ENCODE peak calls at places on chromosomes 12 and 14, in four cellular contexts. One of them, this sample, is unnamed.

GRCh38 chr12:93186621-93187020 is 191.1 kb upstream of the NUDT4 start:
- DNase-seq in EH: no peak
- DNase-seq in H7: no peak
- DNase-seq in aorta: no peak
- DNase-seq in this sample: no peak

GRCh38 chr12:117484901-117485300 is 123.5 kb upstream of the NOS1 start:
- DNase-seq in EH: no peak
- DNase-seq in aorta: no peak
- DNase-seq in H7: no peak
- DNase-seq in this sample: no peak

GRCh38 chr12:14249368-14249767 is 116.1 kb upstream of the ATF7IP start:
- DNase-seq in H7: no peak
- DNase-seq in aorta: no peak
- DNase-seq in EH: no peak
- DNase-seq in this sample: no peak

GRCh38 chr14:67738740-67739504 is 37.2 kb downstream of the RDH12 start:
- DNase-seq in aorta: peak; percentile 70
- DNase-seq in EH: peak; percentile 90
- DNase-seq in H7: no peak
- DNase-seq in this sample: peak; percentile 98

GRCh38 chr12:29030006-29030405 is 119.1 kb upstream of the FAR2 start:
- DNase-seq in EH: no peak
- DNase-seq in aorta: no peak
- DNase-seq in H7: no peak
- DNase-seq in this sample: peak; percentile 66

GRCh38 chr14:94042433-94043091 is 16.4 kb downstream of the OTUB2 start:
- DNase-seq in H7: no peak
- DNase-seq in EH: no peak
- DNase-seq in aorta: peak; percentile 35
- DNase-seq in this sample: peak; percentile 19

GRCh38 chr12:64820593-64820992 is 3.9 kb upstream of the TBC1D30 start:
- DNase-seq in aorta: no peak
- DNase-seq in EH: no peak
- DNase-seq in H7: no peak
- DNase-seq in this sample: no peak

GRCh38 chr12:90407841-90408240 is 547.1 kb downstream of the CCER1 start:
- DNase-seq in aorta: no peak
- DNase-seq in H7: peak; percentile 33
- DNase-seq in EH: peak; percentile 2
- DNase-seq in this sample: no peak

GRCh38 chr12:121783771-121784170 is 9.7 kb downstream of the RHOF start:
- DNase-seq in H7: no peak
- DNase-seq in EH: no peak
- DNase-seq in aorta: no peak
- DNase-seq in this sample: peak; percentile 78

This sample was measured in GM23248.